ENCODE peak calls at places on chromosomes 2 and 18, in eight cellular contexts. N is HCT116, Z is fibroblast of lung, M is GM23248, I is mammary epithelial cell, S is Karpas-422, W is endodermal cell, T is PC-3. X is an unnamed sample.

GRCh38 chr2:120675460-120676130 is 60.1 kb upstream of the GLI2 start:
- DNase-seq in N (peak; percentile 53), Z (peak; percentile 61), M (peak; percentile 77), I (peak; percentile 30), S (peak; percentile 73), W (peak; percentile 93), T (peak; percentile 76), X (peak; percentile 66)

GRCh38 chr2:157217409-157217808 is 40.1 kb upstream of the GALNT5 start:
- DNase-seq in N (no peak), Z (no peak), M (no peak), I (no peak), S (no peak), W (no peak), T (no peak), X (no peak)

GRCh38 chr2:25417715-25418369 is 76.1 kb upstream of the DNMT3A start:
- DNase-seq in N (peak; percentile 6), Z (no peak), M (no peak), I (no peak), S (peak; percentile 91), W (no peak), T (no peak), X (no peak)

GRCh38 chr2:172647439-172647838 is 88.2 kb upstream of the RAPGEF4 start:
- DNase-seq in N (no peak), Z (peak; percentile 72), M (peak; percentile 67), I (no peak), S (no peak), W (no peak), T (peak; percentile 55), X (no peak)

GRCh38 chr2:218340656-218341055 is 16.0 kb upstream of the CATIP start:
- DNase-seq in N (no peak), Z (no peak), M (no peak), I (no peak), S (no peak), W (no peak), T (no peak), X (no peak)

GRCh38 chr2:111705711-111706323 is 178.2 kb downstream of the ANAPC1 start:
- DNase-seq in N (peak; percentile 86), Z (peak; percentile 97), M (peak; percentile 75), I (peak; percentile 89), S (no peak), W (peak; percentile 90), T (peak; percentile 96), X (no peak)

GRCh38 chr2:197209274-197209673 is 101.3 kb downstream of the ANKRD44 start:
- DNase-seq in N (no peak), Z (no peak), M (no peak), I (no peak), S (no peak), W (no peak), T (no peak), X (no peak)

GRCh38 chr2:65554765-65555561 is 122.6 kb upstream of the SPRED2 start:
- DNase-seq in N (no peak), Z (no peak), M (peak; percentile 62), I (peak; percentile 40), S (peak; percentile 67), W (no peak), T (peak; percentile 39), X (no peak)

GRCh38 chr2:145123606-145124005 is 603.7 kb upstream of the ZEB2 start:
- DNase-seq in N (no peak), Z (peak; percentile 58), M (no peak), I (no peak), S (no peak), W (no peak), T (no peak), X (peak; percentile 41)

GRCh38 chr2:186426153-186427016 is 59.7 kb upstream of the ZC3H15 start:
- DNase-seq in N (no peak), Z (peak; percentile 9), M (no peak), I (peak; percentile 44), S (no peak), W (no peak), T (peak; percentile 48), X (no peak)

GRCh38 chr18:9714832-9715343 is 6.8 kb downstream of the RAB31 start:
- DNase-seq in N (no peak), Z (no peak), M (no peak), I (no peak), S (no peak), W (no peak), T (no peak), X (no peak)
- H3K36me3 ChIP-seq in N (no peaks in the 10 kb centered on the region), Z (no peaks in the 10 kb centered on the region), M (no peaks in the 10 kb centered on the region), I (no peaks in the 10 kb centered on the region), S (no peaks in the 10 kb centered on the region), W (no peaks in the 10 kb centered on the region), T (no peaks in the 10 kb centered on the region), X (no peaks in the 10 kb centered on the region)

DNA sequence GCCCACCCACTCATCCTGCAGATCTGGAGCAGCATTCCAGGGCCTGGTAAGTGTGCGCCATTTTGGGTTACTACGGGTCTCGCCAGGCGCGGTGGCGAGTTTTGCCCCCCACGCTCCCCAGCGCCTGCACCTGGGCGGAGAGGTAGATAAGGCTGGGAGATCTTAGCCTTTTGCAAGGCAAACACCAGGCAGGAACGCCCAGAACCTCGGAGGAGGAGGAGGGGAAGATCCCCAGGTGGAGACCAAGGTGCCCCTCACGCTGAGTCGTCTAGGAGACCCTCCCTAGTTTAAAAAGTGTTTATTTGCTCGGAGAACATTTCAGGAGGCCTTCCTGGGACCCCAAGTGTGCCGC is 365 bp upstream of the RAMP1 start:
- DNase-seq in N (no peak), Z (no peak), M (no peak), I (no peak), S (no peak), W (peak; percentile 69), T (peak; percentile 13), X (no peak)
- H3K9ac ChIP-seq in N (peak overlapping the region; percentile 65), Z (no peak overlapping the region), M (no peak overlapping the region), I (no peak overlapping the region), S (no peak overlapping the region), W (no peak overlapping the region), T (peak overlapping the region; percentile 74), X (no peak overlapping the region)

GRCh38 chr2:36509077-36509476 is 88.9 kb downstream of the FEZ2 start:
- DNase-seq in N (no peak), Z (no peak), M (no peak), I (no peak), S (no peak), W (no peak), T (no peak), X (no peak)
- H3K36me3 ChIP-seq in N (no peaks in the 10 kb centered on the region), Z (peaks cover 18% of the 10 kb centered on the region), M (peaks cover 83% of the 10 kb centered on the region), I (peaks cover 37% of the 10 kb centered on the region), S (no peaks in the 10 kb centered on the region), W (peaks cover 69% of the 10 kb centered on the region), T (peaks cover 27% of the 10 kb centered on the region), X (peaks cover 13% of the 10 kb centered on the region)

DNA sequence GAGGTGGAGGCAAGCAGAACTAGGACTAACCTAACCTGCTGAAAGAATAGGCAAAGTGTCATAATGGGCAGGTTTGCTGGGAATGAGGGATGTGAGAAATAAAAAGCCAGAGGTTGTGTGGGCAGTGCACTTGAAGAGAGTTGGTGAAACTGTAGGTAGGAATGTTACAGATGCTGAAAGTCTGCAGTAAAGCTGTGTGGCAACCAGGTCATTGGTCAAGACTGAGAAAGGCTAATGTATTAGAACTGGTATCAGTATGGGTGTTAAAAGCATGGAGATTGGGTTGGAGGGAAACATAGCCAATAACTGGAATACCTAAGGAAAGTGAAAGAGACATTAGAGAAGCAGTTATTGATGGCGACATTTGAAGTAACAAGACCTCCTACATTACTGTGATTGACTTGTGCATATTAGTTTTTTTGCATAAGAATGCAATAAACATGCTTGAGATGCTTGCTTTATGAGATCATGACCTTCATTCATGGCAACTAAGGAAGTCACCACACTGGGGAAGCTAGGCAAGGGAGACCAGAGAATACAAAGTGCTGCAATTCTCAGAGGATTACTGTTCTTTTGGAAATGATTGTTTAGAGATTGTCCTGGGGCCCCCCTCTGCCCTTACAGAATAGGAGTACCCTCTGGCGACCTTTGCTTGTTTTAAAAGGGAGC is 11.8 kb downstream of the GULP1 start:
- DNase-seq in N (no peak), Z (peak; percentile 68), M (peak; percentile 56), I (peak; percentile 49), S (no peak), W (peak; percentile 82), T (peak; percentile 68), X (no peak)
- H3K9ac ChIP-seq in N (peak overlapping the region; percentile 21), Z (no peak overlapping the region), M (no peak overlapping the region), I (no peak overlapping the region), S (no peak overlapping the region), W (no peak overlapping the region), T (no peak overlapping the region), X (no peak overlapping the region)

GRCh38 chr2:238172439-238172838 is 13.7 kb downstream of the ERFE start:
- DNase-seq in N (no peak), Z (no peak), M (no peak), I (no peak), S (no peak), W (no peak), T (no peak), X (no peak)
- H3K36me3 ChIP-seq in N (peaks cover 7% of the 10 kb centered on the region), Z (peaks cover 32% of the 10 kb centered on the region), M (peaks cover 21% of the 10 kb centered on the region), I (peaks cover 11% of the 10 kb centered on the region), S (peaks cover 39% of the 10 kb centered on the region), W (peaks cover 79% of the 10 kb centered on the region), T (peaks cover 31% of the 10 kb centered on the region), X (peaks cover 8% of the 10 kb centered on the region)

X was measured in colonic mucosa.